ENCODE peak calls at places on chromosomes 4 and X, in eight cellular contexts. N is SW480, L is IMR-90, Q is SHP77, G is T-helper 2 cell, K is sciatic nerve, F is GM20000, U is Kasumi-1. V is an unnamed sample.

GRCh38 chr4:169810325-169811323 is 52.9 kb upstream of the HPF1 start:
- DNase-seq in N (peak), L (peak), Q (peak), G (no peak), K (no peak), F (peak), U (peak), V (peak)

GRCh38 chrX:11371106-11371505 is 77.9 kb downstream of the AMELX start:
- DNase-seq in N (no peak), L (no peak), Q (no peak), G (no peak), K (no peak), F (no peak), U (no peak), V (no peak)

GRCh38 chrX:43269201-43269600 is 386.9 kb upstream of the MAOA start:
- DNase-seq in N (no peak), L (no peak), Q (no peak), G (no peak), K (no peak), F (no peak), U (no peak), V (no peak)

GRCh38 chr4:54840992-54841768 is 183.4 kb downstream of the KIT start:
- DNase-seq in N (peak), L (peak), Q (no peak), G (no peak), K (no peak), F (no peak), U (peak), V (no peak)

GRCh38 chr4:106971586-106971985 is 64.5 kb downstream of the DKK2 start:
- DNase-seq in N (no peak), L (no peak), Q (no peak), G (no peak), K (no peak), F (no peak), U (no peak), V (no peak)

GRCh38 chrX:151722241-151722846 is 6.5 kb downstream of the FATE1 start:
- DNase-seq in N (no peak), L (no peak), Q (no peak), G (no peak), K (peak), F (no peak), U (no peak), V (no peak)

GRCh38 chr4:159504634-159505033 is 401.8 kb downstream of the RAPGEF2 start:
- DNase-seq in N (no peak), L (no peak), Q (no peak), G (no peak), K (no peak), F (no peak), U (no peak), V (no peak)

GRCh38 chr4:179417357-179417756 is 1975.1 kb upstream of the AGA start:
- DNase-seq in N (no peak), L (no peak), Q (no peak), G (no peak), K (no peak), F (no peak), U (no peak), V (no peak)

GRCh38 chr4:43453058-43453457 is 560.5 kb downstream of the GRXCR1 start:
- DNase-seq in N (no peak), L (no peak), Q (no peak), G (no peak), K (no peak), F (no peak), U (no peak), V (no peak)

GRCh38 chr4:125262079-125262478 is 52.7 kb upstream of the FAT4 start:
- DNase-seq in N (no peak), L (no peak), Q (no peak), G (no peak), K (no peak), F (no peak), U (no peak), V (no peak)

GRCh38 chr4:74304136-74304628 is 4.1 kb upstream of the EPGN start:
- DNase-seq in N (no peak), L (no peak), Q (no peak), G (no peak), K (no peak), F (no peak), U (no peak), V (no peak)

GRCh38 chrX:44675364-44676024 is 132.8 kb upstream of the FUNDC1 start:
- DNase-seq in N (peak), L (peak), Q (peak), G (no peak), K (peak), F (no peak), U (no peak), V (no peak)

GRCh38 chrX:93673869-93674271 is at the start of gene FAM133A:
- DNase-seq in N (no peak), L (peak), Q (peak), G (no peak), K (no peak), F (no peak), U (no peak), V (no peak)

GRCh38 chr4:41294445-41295062 is 37.8 kb downstream of the UCHL1 start:
- DNase-seq in N (no peak), L (no peak), Q (no peak), G (no peak), K (no peak), F (no peak), U (no peak), V (peak)

GRCh38 chr4:7687796-7688195 is 251.9 kb downstream of the AFAP1 start:
- DNase-seq in N (no peak), L (no peak), Q (no peak), G (no peak), K (no peak), F (no peak), U (no peak), V (no peak)

GRCh38 chr4:9989918-9990635 is 31.2 kb downstream of the SLC2A9 start:
- DNase-seq in N (no peak), L (no peak), Q (no peak), G (no peak), K (no peak), F (no peak), U (no peak), V (no peak)

GRCh38 chrX:20267924-20268701 is 1.4 kb upstream of the RPS6KA3 start:
- DNase-seq in N (no peak), L (no peak), Q (no peak), G (no peak), K (peak), F (peak), U (no peak), V (no peak)

GRCh38 chr4:78528327-78528726 is 23.2 kb upstream of the ANXA3 start:
- DNase-seq in N (no peak), L (peak), Q (no peak), G (no peak), K (no peak), F (no peak), U (no peak), V (no peak)

GRCh38 chr4:37737456-37737855 is 51.3 kb upstream of the RELL1 start:
- DNase-seq in N (no peak), L (peak), Q (no peak), G (no peak), K (no peak), F (no peak), U (no peak), V (no peak)

GRCh38 chr4:185213829-185214228 is 4.4 kb downstream of the SNX25 start:
- DNase-seq in N (no peak), L (no peak), Q (no peak), G (no peak), K (no peak), F (peak), U (peak), V (no peak)

GRCh38 chrX:123773258-123773978 is 40.6 kb upstream of the THOC2 start:
- DNase-seq in N (no peak), L (no peak), Q (no peak), G (no peak), K (no peak), F (no peak), U (no peak), V (no peak)

GRCh38 chr4:148415500-148415899 is 26.7 kb downstream of the NR3C2 start:
- DNase-seq in N (peak), L (peak), Q (no peak), G (no peak), K (no peak), F (no peak), U (peak), V (no peak)

GRCh38 chr4:168651374-168651773 is 154.5 kb downstream of the PALLD start:
- DNase-seq in N (no peak), L (no peak), Q (no peak), G (no peak), K (no peak), F (no peak), U (no peak), V (no peak)

GRCh38 chr4:152666946-152667345 is 12.9 kb downstream of the TMEM154 start:
- DNase-seq in N (no peak), L (no peak), Q (no peak), G (no peak), K (no peak), F (no peak), U (no peak), V (no peak)

GRCh38 chrX:149152941-149153340 is 352.2 kb downstream of the IDS start:
- DNase-seq in N (no peak), L (no peak), Q (no peak), G (no peak), K (no peak), F (no peak), U (no peak), V (no peak)

GRCh38 chr4:7335363-7336066 is 99.2 kb downstream of the PSAPL1 start:
- DNase-seq in N (peak), L (peak), Q (no peak), G (no peak), K (peak), F (peak), U (peak), V (peak)

GRCh38 chr4:141473952-141474351 is 162.4 kb upstream of the IL15 start:
- DNase-seq in N (no peak), L (peak), Q (no peak), G (no peak), K (no peak), F (no peak), U (no peak), V (no peak)

V was measured in Jurkat, Clone E6-1.